ENCODE peak calls at places on chromosome 3, in ten cellular contexts. R, V, H, C, Q, K, S, D, O and J are unnamed samples.
A peak's percentile ranks its signal among the peaks of the same experiment; 100 is the strongest.

GRCh38 chr3:118772036-118773030 is 262.3 kb downstream of the IGSF11 start:
- DNase-seq in R (no peak), V (no peak), H (peak; percentile 83), C (no peak), Q (peak; percentile 34), K (no peak), S (no peak), D (no peak), O (no peak), J (peak; percentile 4)

GRCh38 chr3:195773956-195774537 is 37.7 kb downstream of the MUC4 start:
- DNase-seq in R (no peak), V (no peak), H (no peak), C (no peak), Q (no peak), K (no peak), S (no peak), D (no peak), O (no peak), J (no peak)

GRCh38 chr3:113200946-113201345 is 10.4 kb upstream of the BOC start:
- DNase-seq in R (no peak), V (no peak), H (no peak), C (no peak), Q (no peak), K (no peak), S (no peak), D (no peak), O (no peak), J (no peak)

GRCh38 chr3:194952882-194953281 is 267.2 kb downstream of the FAM43A start:
- DNase-seq in R (no peak), V (peak; percentile 22), H (peak; percentile 15), C (no peak), Q (no peak), K (no peak), S (no peak), D (no peak), O (peak; percentile 26), J (no peak)

GRCh38 chr3:115071611-115072010 is 75.5 kb downstream of the ZBTB20 start:
- DNase-seq in R (peak; percentile 25), V (no peak), H (no peak), C (no peak), Q (no peak), K (no peak), S (no peak), D (peak; percentile 55), O (no peak), J (no peak)

GRCh38 chr3:103319912-103320311 is 885.1 kb downstream of the ZPLD1 start:
- DNase-seq in R (no peak), V (no peak), H (no peak), C (no peak), Q (no peak), K (no peak), S (no peak), D (no peak), O (no peak), J (no peak)

GRCh38 chr3:49263490-49263889 is 13.5 kb downstream of the C3orf62 start:
- DNase-seq in R (no peak), V (no peak), H (no peak), C (no peak), Q (no peak), K (no peak), S (no peak), D (no peak), O (no peak), J (no peak)

GRCh38 chr3:168801792-168802191 is 706.1 kb upstream of the GOLIM4 start:
- DNase-seq in R (peak; percentile 37), V (no peak), H (no peak), C (no peak), Q (peak; percentile 76), K (no peak), S (no peak), D (peak; percentile 35), O (no peak), J (no peak)

GRCh38 chr3:32334675-32335074 is 57.0 kb upstream of the CMTM7 start:
- DNase-seq in R (no peak), V (no peak), H (no peak), C (no peak), Q (peak; percentile 34), K (no peak), S (no peak), D (no peak), O (no peak), J (no peak)

GRCh38 chr3:197858598-197858997 is 67.5 kb downstream of the LRCH3 start:
- DNase-seq in R (no peak), V (no peak), H (no peak), C (no peak), Q (no peak), K (no peak), S (no peak), D (no peak), O (no peak), J (no peak)

GRCh38 chr3:194840661-194841514 is 155.2 kb downstream of the FAM43A start:
- DNase-seq in R (no peak), V (peak; percentile 54), H (no peak), C (no peak), Q (peak; percentile 75), K (peak; percentile 68), S (no peak), D (no peak), O (peak; percentile 42), J (no peak)

GRCh38 chr3:156161172-156161571 is 40.8 kb downstream of the KCNAB1 start:
- DNase-seq in R (no peak), V (no peak), H (no peak), C (no peak), Q (peak; percentile 74), K (no peak), S (no peak), D (no peak), O (no peak), J (no peak)

GRCh38 chr3:13745636-13746035 is 134.2 kb downstream of the WNT7A start:
- DNase-seq in R (no peak), V (no peak), H (no peak), C (no peak), Q (no peak), K (no peak), S (no peak), D (no peak), O (no peak), J (no peak)

GRCh38 chr3:129974451-129975331 is at the start of gene TRH:
- DNase-seq in R (no peak), V (no peak), H (no peak), C (no peak), Q (no peak), K (no peak), S (no peak), D (no peak), O (no peak), J (no peak)

GRCh38 chr3:195032106-195032759 is 238.7 kb downstream of the XXYLT1 start:
- DNase-seq in R (no peak), V (no peak), H (no peak), C (no peak), Q (peak; percentile 61), K (no peak), S (no peak), D (no peak), O (no peak), J (no peak)

GRCh38 chr3:2156244-2156847 is 57.7 kb downstream of the CNTN4 start:
- DNase-seq in R (no peak), V (no peak), H (no peak), C (no peak), Q (peak; percentile 3), K (no peak), S (peak; percentile 36), D (no peak), O (no peak), J (peak; percentile 56)
- H3K4me3 ChIP-seq in R (no peak overlapping the region), V (no peak overlapping the region), H (no peak overlapping the region), C (no peak overlapping the region), Q (no peak overlapping the region), K (no peak overlapping the region), S (no peak overlapping the region), D (no peak overlapping the region), O (no peak overlapping the region), J (no peak overlapping the region)

GRCh38 chr3:9767418-9767817 is 2.3 kb downstream of the CAMK1 start:
- DNase-seq in R (no peak), V (no peak), H (no peak), C (no peak), Q (no peak), K (no peak), S (no peak), D (no peak), O (peak; percentile 36), J (no peak)

GRCh38 chr3:9769012-9769411 is 735 bp downstream of the CAMK1 start:
- DNase-seq in R (no peak), V (no peak), H (no peak), C (no peak), Q (no peak), K (no peak), S (no peak), D (no peak), O (no peak), J (no peak)

GRCh38 chr3:9769426-9770275 is at the start of gene CAMK1:
- DNase-seq in R (peak; percentile 8), V (peak; percentile 69), H (peak; percentile 74), C (peak; percentile 84), Q (peak; percentile 79), K (peak; percentile 88), S (peak; percentile 85), D (no peak), O (peak; percentile 85), J (peak; percentile 92)

GRCh38 chr3:9770276-9770812 is 597 bp upstream of the CAMK1 start:
- DNase-seq in R (no peak), V (peak; percentile 71), H (no peak), C (peak; percentile 91), Q (no peak), K (peak; percentile 95), S (peak; percentile 93), D (no peak), O (peak; percentile 85), J (peak; percentile 98)

GRCh38 chr3:9768376-9768775 is 1.4 kb downstream of the CAMK1 start:
- DNase-seq in R (no peak), V (no peak), H (no peak), C (no peak), Q (no peak), K (no peak), S (no peak), D (no peak), O (no peak), J (no peak)
- H3K4me3 ChIP-seq in R (no peak overlapping the region), V (no peak overlapping the region), H (peak overlapping the region; percentile 80), C (peak overlapping the region; percentile 71), Q (peak overlapping the region; percentile 80), K (no peak overlapping the region), S (no peak overlapping the region), D (no peak overlapping the region), O (no peak overlapping the region), J (no peak overlapping the region)

GRCh38 chr3:184441202-184441900 is 61.5 kb downstream of the CHRD start:
- DNase-seq in R (no peak), V (no peak), H (no peak), C (no peak), Q (no peak), K (no peak), S (no peak), D (no peak), O (no peak), J (no peak)
- H3K4me3 ChIP-seq in R (no peak overlapping the region), V (no peak overlapping the region), H (no peak overlapping the region), C (no peak overlapping the region), Q (no peak overlapping the region), K (no peak overlapping the region), S (no peak overlapping the region), D (no peak overlapping the region), O (no peak overlapping the region), J (no peak overlapping the region)

DNA sequence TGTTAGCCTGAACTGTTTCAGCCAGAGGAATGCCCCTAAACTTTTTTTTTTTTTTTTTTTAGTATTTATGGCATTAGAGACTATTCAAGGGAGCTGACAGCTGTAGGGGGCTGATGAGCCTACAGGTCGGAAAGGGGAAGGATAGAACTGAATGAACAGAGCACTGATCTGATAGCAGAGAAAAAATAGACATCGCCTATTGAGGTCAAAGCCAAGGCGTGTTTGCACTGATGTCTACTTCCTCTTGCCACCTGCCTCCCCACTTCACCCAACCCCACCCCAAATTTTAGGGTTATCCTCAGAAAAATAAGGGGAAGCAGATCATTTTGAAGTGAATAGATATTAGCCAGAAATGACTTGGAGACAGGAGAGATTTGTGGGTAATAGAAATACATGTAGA is 3.0 kb upstream of the ZMAT3 start:
- DNase-seq in R (no peak), V (no peak), H (peak; percentile 61), C (no peak), Q (no peak), K (no peak), S (no peak), D (no peak), O (no peak), J (no peak)
- H3K4me3 ChIP-seq in R (no peak overlapping the region), V (no peak overlapping the region), H (no peak overlapping the region), C (no peak overlapping the region), Q (no peak overlapping the region), K (no peak overlapping the region), S (no peak overlapping the region), D (no peak overlapping the region), O (no peak overlapping the region), J (no peak overlapping the region)